ENCODE peak calls at places on chromosome 15, in six cellular contexts. B is IMR-90, U is pancreas, N is body of pancreas, F is OCI-LY7, X is A549. T is an unnamed sample. For H3K4me1, the result is how much of the 10 kb centered on the place peaks cover.

GRCh38 chr15:90915808-90916440 is 12.8 kb downstream of the MAN2A2 start:
- DNase-seq in U (no peak), N (peak), B (peak), X (no peak), F (peak), T (no peak)

GRCh38 chr15:79057050-79057449 is 33.5 kb downstream of the RASGRF1 start:
- DNase-seq in B (no peak), F (no peak), U (no peak), X (no peak), N (no peak), T (no peak)

GRCh38 chr15:97867870-97868269 is 92.6 kb upstream of the ARRDC4 start:
- DNase-seq in B (no peak), F (no peak), U (no peak), X (no peak), N (no peak), T (no peak)

GRCh38 chr15:78979456-78980320 is 34.8 kb upstream of the CTSH start:
- DNase-seq in X (peak), B (peak), U (peak), N (peak), F (peak), T (peak)

GRCh38 chr15:58805095-58805494 is 34.0 kb downstream of the MINDY2 start:
- DNase-seq in N (no peak), B (peak), X (no peak), F (no peak), U (no peak), T (no peak)

GRCh38 chr15:98727115-98728040 is 79.0 kb downstream of the IGF1R start:
- DNase-seq in X (peak), N (peak), B (peak), U (peak), F (no peak), T (no peak)

GRCh38 chr15:94582368-94582767 is 351.0 kb downstream of the MCTP2 start:
- DNase-seq in F (peak), N (no peak), B (no peak), X (peak), U (no peak), T (peak)

GRCh38 chr15:60438626-60439025 is 40.3 kb downstream of the ICE2 start:
- DNase-seq in F (no peak), B (no peak), X (no peak), N (no peak), U (no peak), T (no peak)

GRCh38 chr15:75024102-75024636 is 779 bp downstream of the PPCDC start:
- DNase-seq in N (peak), F (peak), B (peak), X (peak), U (peak), T (peak)

GRCh38 chr15:69892351-69892750 is 205.4 kb downstream of the TLE3 start:
- DNase-seq in F (no peak), B (no peak), U (no peak), N (no peak), X (no peak), T (no peak)

GRCh38 chr15:54812383-54812782 is 384.4 kb downstream of the RSL24D1 start:
- DNase-seq in N (peak), X (peak), B (no peak), F (no peak), U (no peak), T (no peak)

GRCh38 chr15:90571063-90571541 is 41.4 kb downstream of the CRTC3 start:
- DNase-seq in X (peak), N (peak), B (no peak), U (no peak), F (peak), T (peak)

GRCh38 chr15:70056091-70056680 is 41.5 kb downstream of the TLE3 start:
- DNase-seq in B (no peak), N (no peak), X (no peak), F (no peak), U (no peak), T (no peak)

GRCh38 chr15:71686221-71687050 is 123.9 kb upstream of the NR2E3 start:
- DNase-seq in B (no peak), U (no peak), X (no peak), N (no peak), F (no peak), T (no peak)

GRCh38 chr15:99634576-99634975 is 68.8 kb downstream of the MEF2A start:
- DNase-seq in B (no peak), U (no peak), X (no peak), N (no peak), F (no peak), T (no peak)

GRCh38 chr15:36590838-36591237 is 11.4 kb downstream of the CDIN1 start:
- DNase-seq in U (no peak), X (no peak), N (no peak), F (no peak), B (peak), T (no peak)

GRCh38 chr15:71658827-71659729 is 151.3 kb upstream of the NR2E3 start:
- DNase-seq in X (no peak), B (no peak), F (no peak), N (no peak), U (no peak), T (no peak)

GRCh38 chr15:60507596-60508424 is 28.9 kb upstream of the ICE2 start:
- DNase-seq in X (peak), U (peak), N (peak), B (peak), F (peak), T (peak)

GRCh38 chr15:69729167-69729748 is 276.6 kb downstream of the RPLP1 start:
- DNase-seq in F (peak), U (peak), B (peak), X (no peak), N (peak), T (peak)

GRCh38 chr15:95742836-95743235 is 587.7 kb upstream of the NR2F2 start:
- DNase-seq in N (no peak), F (no peak), U (peak), X (no peak), B (no peak), T (no peak)

GRCh38 chr15:56325186-56325585 is 40.0 kb upstream of the TEX9 start:
- DNase-seq in X (peak), B (peak), U (no peak), F (no peak), N (no peak), T (no peak)

GRCh38 chr15:101017935-101018849 is 99.0 kb downstream of the LRRK1 start:
- DNase-seq in F (no peak), X (no peak), U (no peak), N (no peak), B (peak), T (no peak)

GRCh38 chr15:58748787-58749531 is 548 bp downstream of the ADAM10 start:
- DNase-seq in N (peak), B (no peak), F (peak), X (peak), U (peak), T (peak)

GRCh38 chr15:69034352-69034751 is 19.9 kb downstream of the NOX5 start:
- DNase-seq in U (no peak), X (no peak), B (peak), F (no peak), N (no peak), T (no peak)

GRCh38 chr15:94234300-94234699 is 2.9 kb downstream of the MCTP2 start:
- DNase-seq in B (no peak), N (no peak), U (no peak), F (no peak), X (no peak), T (peak)

GRCh38 chr15:55494927-55495326 is 13.1 kb downstream of the DNAAF4 start:
- DNase-seq in X (no peak), N (peak), F (peak), B (no peak), U (no peak), T (peak)

GRCh38 chr15:59174846-59175831 is 31.5 kb upstream of the LDHAL6B start:
- DNase-seq in N (peak), B (peak), U (peak), F (peak), X (peak), T (peak)

GRCh38 chr15:64010719-64011118 is 35.6 kb downstream of the DAPK2 start:
- DNase-seq in F (peak), B (peak), N (peak), X (peak), U (peak), T (peak)

GRCh38 chr15:43828061-43828657 is 1.4 kb downstream of the WDR76 start:
- DNase-seq in B (peak), U (no peak), X (no peak), N (no peak), F (peak), T (peak)

GRCh38 chr15:68220967-68221366 is 8.6 kb downstream of the CLN6 start:
- DNase-seq in F (no peak), U (no peak), B (no peak), X (no peak), N (no peak), T (no peak)

GRCh38 chr15:31590609-31591008 is 264.0 kb downstream of the KLF13 start:
- DNase-seq in X (no peak), F (no peak), N (no peak), B (peak), U (no peak), T (no peak)

GRCh38 chr15:78993931-78994530 is 49.2 kb upstream of the CTSH start:
- DNase-seq in X (no peak), F (no peak), N (no peak), U (no peak), B (no peak), T (no peak)

GRCh38 chr15:51331141-51331540 is 7.3 kb downstream of the CYP19A1 start:
- DNase-seq in B (peak), U (no peak), F (no peak), X (no peak), N (no peak), T (no peak)

GRCh38 chr15:51335087-51335486 is 3.3 kb downstream of the CYP19A1 start:
- DNase-seq in U (no peak), N (no peak), X (no peak), F (no peak), B (no peak), T (no peak)

GRCh38 chr15:51333571-51333970 is 4.8 kb downstream of the CYP19A1 start:
- DNase-seq in F (no peak), U (no peak), X (no peak), N (no peak), B (no peak), T (no peak)

GRCh38 chr15:51334011-51334426 is 4.4 kb downstream of the CYP19A1 start:
- DNase-seq in N (peak), U (no peak), B (no peak), F (no peak), X (no peak), T (no peak)

DNA sequence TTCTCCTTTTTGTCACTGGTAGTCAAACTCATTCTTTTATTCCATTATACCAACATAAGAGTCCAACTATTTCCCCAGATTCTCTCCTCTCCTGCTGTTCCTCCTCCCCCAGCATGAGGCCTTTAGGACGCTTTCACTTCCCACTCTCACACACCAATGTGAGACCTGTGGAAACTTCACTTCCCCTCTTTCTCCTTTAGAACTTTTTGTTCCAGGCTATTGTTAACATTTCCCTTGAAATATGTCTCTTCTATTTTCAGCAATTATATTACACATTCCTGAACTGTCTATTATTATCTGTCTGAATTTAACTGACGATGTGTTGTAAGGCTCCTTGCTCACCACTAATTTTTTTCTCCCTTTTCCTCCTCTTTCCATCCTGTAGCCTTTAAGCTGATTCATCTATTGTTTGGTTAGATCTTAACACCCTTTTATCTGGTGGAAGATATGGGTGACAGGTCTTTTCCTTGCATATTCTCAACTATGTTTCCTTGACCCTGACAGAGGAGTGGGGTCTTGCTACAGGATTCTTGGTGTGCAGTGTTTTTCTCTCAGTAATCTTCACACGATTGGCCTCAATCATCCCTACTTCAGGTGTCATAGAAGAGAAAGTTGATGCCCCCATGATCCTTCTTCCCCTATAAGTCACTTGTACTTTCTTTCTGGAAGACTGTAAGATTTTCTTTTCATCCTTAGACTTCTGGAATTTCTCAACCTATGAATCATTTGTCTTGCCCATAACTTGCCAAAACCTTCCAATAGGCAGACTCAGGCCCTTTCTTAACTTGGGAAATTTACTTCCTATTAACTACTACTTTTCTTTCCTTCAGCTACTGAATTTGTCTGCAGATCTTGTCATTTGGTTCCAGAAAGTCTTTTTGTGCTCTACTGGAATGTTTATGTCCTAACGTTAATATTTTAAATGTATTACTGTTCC is 5.9 kb downstream of the CYP19A1 start:
- DNase-seq in F (no peak), N (peak), B (no peak), X (no peak), U (no peak), T (no peak)
- H3K4me1 ChIP-seq in F (under half), N (under half), B (under half), X (under half), U (under half), T (under half)

GRCh38 chr15:62742409-62743171 is 300.0 kb upstream of the TPM1 start:
- DNase-seq in B (peak), X (peak), F (peak), U (peak), N (peak), T (peak)
- H3K27ac ChIP-seq in B (peak), X (peak), F (no peak), U (no peak), N (no peak), T (no peak)

GRCh38 chr15:52563499-52564060 is 5.2 kb downstream of the ARPP19 start:
- DNase-seq in X (no peak), B (no peak), F (no peak), U (no peak), N (no peak), T (no peak)
- H3K4me1 ChIP-seq in X (half or more), B (under half), F (under half), U (under half), N (half or more), T (half or more)

DNA sequence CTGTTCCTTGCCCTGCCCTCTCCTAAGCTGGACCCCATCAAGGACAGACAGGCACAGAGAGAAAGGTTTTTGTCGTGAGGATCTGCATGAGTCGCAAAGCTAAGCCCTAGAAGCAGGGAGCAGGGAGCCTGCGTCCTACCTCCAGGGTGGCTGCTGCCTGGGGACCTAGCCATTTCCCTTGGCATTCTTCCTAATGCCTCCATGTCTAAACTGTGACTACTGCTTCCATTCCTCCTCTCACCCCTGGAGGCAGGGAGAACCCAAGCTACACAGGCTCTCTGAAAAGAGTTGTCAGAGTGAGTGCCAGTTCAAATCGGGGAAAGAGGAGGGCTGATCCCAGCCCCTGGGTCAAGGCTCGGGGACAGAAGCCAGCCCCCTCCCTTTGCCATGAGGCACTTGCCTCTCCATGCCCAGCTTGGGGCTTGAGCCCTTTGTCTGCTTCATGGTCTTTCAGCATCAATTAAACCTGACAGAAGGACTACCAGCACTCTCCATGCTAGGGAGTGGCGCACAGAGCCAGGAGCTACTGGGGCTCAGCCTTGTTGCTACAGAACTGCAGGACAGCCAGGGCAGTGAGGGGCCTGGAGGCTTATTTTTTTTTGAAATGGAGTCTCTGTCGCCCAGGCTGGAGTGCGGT is 2.4 kb downstream of the GCHFR start:
- DNase-seq in X (no peak), B (peak), U (no peak), N (no peak), F (no peak), T (no peak)
- H3K27ac ChIP-seq in X (no peak), B (no peak), U (no peak), N (no peak), F (peak), T (peak)

GRCh38 chr15:85004551-85004950 is 22.9 kb downstream of the PDE8A start:
- DNase-seq in F (peak), B (no peak), U (no peak), X (no peak), N (no peak), T (peak)

GRCh38 chr15:85006201-85006600 is 24.5 kb downstream of the PDE8A start:
- DNase-seq in X (no peak), F (no peak), B (no peak), U (no peak), N (no peak), T (no peak)

GRCh38 chr15:85005744-85006143 is 24.1 kb downstream of the PDE8A start:
- DNase-seq in F (no peak), B (no peak), X (no peak), N (peak), U (no peak), T (no peak)

GRCh38 chr15:85006655-85007054 is 25.0 kb downstream of the PDE8A start:
- DNase-seq in F (no peak), U (no peak), X (no peak), B (no peak), N (no peak), T (no peak)

DNA sequence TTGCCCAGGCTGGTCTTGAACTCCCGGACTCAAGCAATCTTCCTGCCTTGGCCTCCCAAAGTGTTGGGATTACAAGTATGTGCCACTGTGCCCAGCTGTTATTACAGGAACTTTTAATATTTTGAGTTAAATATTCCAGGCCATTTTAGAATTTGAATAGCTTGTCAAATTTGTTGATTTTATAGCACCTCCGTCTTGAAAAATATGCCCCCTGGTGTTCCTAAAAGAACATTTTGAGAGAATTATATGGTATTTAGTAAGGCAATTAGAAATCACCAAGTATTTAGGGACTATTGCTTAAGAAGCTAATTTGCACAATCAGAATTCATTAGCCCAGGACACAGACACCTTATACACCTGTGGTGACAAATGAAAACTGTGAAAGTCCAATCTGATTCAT is 23.7 kb downstream of the PDE8A start:
- DNase-seq in B (no peak), N (no peak), X (no peak), F (no peak), U (no peak), T (no peak)
- H3K4me1 ChIP-seq in B (under half), N (half or more), X (half or more), F (under half), U (under half), T (under half)

GRCh38 chr15:88624971-88625290 is 3.8 kb downstream of the AEN start:
- DNase-seq in B (no peak), F (no peak), N (peak), X (no peak), U (no peak), T (no peak)
- H3K27ac ChIP-seq in B (no peak), F (peak), N (peak), X (no peak), U (peak), T (peak)

GRCh38 chr15:40451497-40452158 is 10.9 kb downstream of the BAHD1 start:
- DNase-seq in B (no peak), X (no peak), N (no peak), U (no peak), F (no peak), T (no peak)
- H3K4me1 ChIP-seq in B (under half), X (under half), N (half or more), U (under half), F (under half), T (under half)

DNA sequence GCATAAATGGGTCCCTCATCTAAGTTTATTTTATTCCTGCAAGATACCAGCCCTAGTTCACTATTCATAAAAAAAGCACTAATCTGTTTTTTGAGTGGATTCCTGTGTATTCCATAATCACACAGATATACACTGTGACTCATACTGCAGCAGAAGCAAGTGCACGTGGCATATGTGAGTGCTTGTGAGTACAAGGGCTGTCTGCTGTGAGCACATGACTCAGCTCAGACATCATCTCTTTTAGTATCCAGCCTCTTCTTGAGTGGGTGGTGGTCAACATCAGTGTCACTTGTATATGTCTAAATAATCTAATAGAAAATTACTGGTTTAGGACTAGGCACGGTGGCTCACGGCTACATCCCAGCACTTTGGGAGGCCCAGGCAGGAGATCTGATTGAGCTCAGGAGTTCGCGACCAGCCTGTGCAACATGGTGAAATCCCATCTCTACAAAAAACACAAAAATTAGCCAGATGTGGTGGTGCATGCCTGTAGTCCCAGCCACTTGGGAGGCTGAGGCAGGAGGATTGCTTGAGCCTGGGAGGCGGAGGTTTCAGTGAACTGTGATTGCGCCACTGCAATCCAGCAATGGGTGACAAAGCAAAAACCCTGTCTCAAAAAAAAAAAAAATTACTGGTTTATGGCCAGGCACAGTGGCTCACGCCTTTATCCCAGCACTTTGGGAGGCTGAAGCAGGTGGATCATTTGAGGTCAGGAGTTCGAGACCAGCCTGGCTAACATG is 49.8 kb downstream of the NIPA2 start:
- DNase-seq in U (no peak), N (no peak), X (peak), B (peak), F (no peak), T (no peak)
- H3K27ac ChIP-seq in U (no peak), N (no peak), X (peak), B (peak), F (no peak), T (no peak)

T was measured in Karpas-422.